ENCODE peak calls at places on chromosomes 2 and 18, in five cellular contexts. N is stimulated activated CD8-positive, alpha-beta memory T cell treated with anti-CD3 and anti-CD28 coated beads, Interleukin-4, amount 100 ng/mL, for 1 hour; B is mucosa of gallbladder; Y is PC-3; V is NCI-H2107. O is an unnamed sample.

GRCh38 chr2:182852090-182852489 is 14.3 kb downstream of the FRZB start:
- DNase-seq in Y (peak; percentile 20), N (no peak), B (no peak), V (no peak), O (peak; percentile 37)

GRCh38 chr2:85302106-85302505 is 25.7 kb downstream of the TGOLN2 start:
- DNase-seq in Y (no peak), B (no peak), V (no peak), N (no peak), O (no peak)

GRCh38 chr18:6714027-6714426 is 15.5 kb upstream of the ARHGAP28 start:
- DNase-seq in B (no peak), N (no peak), Y (no peak), V (no peak), O (no peak)

GRCh38 chr18:76977681-76978234 is 154.8 kb downstream of the MBP start:
- DNase-seq in B (no peak), N (no peak), Y (no peak), V (no peak), O (no peak)

GRCh38 chr2:74357627-74358026 is 14.4 kb upstream of the SLC4A5 start:
- DNase-seq in N (no peak), B (no peak), Y (no peak), V (no peak), O (peak; percentile 15)

GRCh38 chr18:44096016-44096415 is 584.7 kb upstream of the SETBP1 start:
- DNase-seq in N (no peak), Y (peak; percentile 29), B (no peak), V (no peak), O (no peak)

GRCh38 chr2:41972819-41973218 is 75.0 kb upstream of the PKDCC start:
- DNase-seq in N (no peak), Y (no peak), V (no peak), B (no peak), O (no peak)

GRCh38 chr2:85710687-85711577 is 16.8 kb downstream of the GNLY start:
- DNase-seq in Y (no peak), V (no peak), N (no peak), B (no peak), O (no peak)

GRCh38 chr18:10020176-10020575 is 106.4 kb downstream of the VAPA start:
- DNase-seq in Y (peak; percentile 40), B (no peak), N (no peak), V (peak; percentile 4), O (no peak)

GRCh38 chr2:236376566-236377244 is 112.5 kb upstream of the ASB18 start:
- DNase-seq in B (no peak), Y (peak; percentile 38), N (no peak), V (no peak), O (no peak)

GRCh38 chr2:177551989-177552413 is 159.4 kb downstream of the AGPS start:
- DNase-seq in Y (no peak), V (no peak), N (no peak), B (peak; percentile 12), O (peak; percentile 23)

GRCh38 chr18:5894613-5895299 is 566 bp downstream of the TMEM200C start:
- DNase-seq in B (no peak), Y (no peak), V (no peak), N (no peak), O (peak; percentile 0)

GRCh38 chr2:138610201-138610945 is 108.8 kb downstream of the SPOPL start:
- DNase-seq in B (no peak), N (no peak), V (no peak), Y (no peak), O (no peak)

GRCh38 chr18:28153485-28154065 is 23.4 kb downstream of the CDH2 start:
- DNase-seq in Y (no peak), N (no peak), B (no peak), V (no peak), O (no peak)

GRCh38 chr2:126779286-126779605 is 119.4 kb upstream of the TEX51 start:
- DNase-seq in B (no peak), Y (no peak), N (no peak), V (no peak), O (no peak)

GRCh38 chr2:197947219-197947757 is 142.9 kb downstream of the PLCL1 start:
- DNase-seq in B (no peak), N (no peak), V (no peak), Y (no peak), O (no peak)

GRCh38 chr2:232636788-232637420 is 3.5 kb downstream of the EFHD1 start:
- DNase-seq in Y (no peak), B (no peak), N (no peak), V (no peak), O (no peak)

GRCh38 chr18:25974630-25975077 is 115.8 kb downstream of the SS18 start:
- DNase-seq in B (no peak), N (no peak), V (no peak), Y (no peak), O (peak; percentile 53)

GRCh38 chr18:48962857-48963554 is 12.2 kb upstream of the SMAD7 start:
- DNase-seq in B (no peak), N (no peak), Y (no peak), V (no peak), O (no peak)

GRCh38 chr2:174331731-174332606 is 2.8 kb upstream of the SP9 start:
- DNase-seq in N (no peak), V (no peak), B (no peak), Y (peak; percentile 23), O (no peak)

GRCh38 chr2:134917958-134918517 is 584 bp upstream of the CCNT2 start:
- DNase-seq in Y (peak; percentile 87), B (no peak), N (peak; percentile 77), V (peak; percentile 79), O (peak; percentile 87)

GRCh38 chr2:185299867-185300266 is 438.7 kb upstream of the FSIP2 start:
- DNase-seq in B (no peak), N (no peak), V (no peak), Y (no peak), O (no peak)

GRCh38 chr18:42706618-42707017 is 408.9 kb downstream of the RIT2 start:
- DNase-seq in Y (no peak), V (no peak), N (no peak), B (peak; percentile 29), O (peak; percentile 6)

GRCh38 chr2:101474752-101475384 is at the start of gene RFX8:
- DNase-seq in N (peak; percentile 29), Y (peak; percentile 53), B (no peak), V (no peak), O (no peak)

GRCh38 chr2:153222231-153223165 is 256.1 kb downstream of the RPRM start:
- DNase-seq in N (no peak), B (no peak), V (no peak), Y (no peak), O (no peak)

GRCh38 chr2:36438454-36438977 is 82.9 kb downstream of the CRIM1 start:
- DNase-seq in V (no peak), N (no peak), Y (peak; percentile 93), B (no peak), O (peak; percentile 97)

GRCh38 chr2:96240341-96241038 is 25.3 kb downstream of the TMEM127 start:
- DNase-seq in Y (no peak), V (no peak), N (no peak), B (no peak), O (no peak)

O was measured in M059J.